ENCODE peak calls at places on chromosomes 5 and 9, in four cellular contexts. Q is GM12878, Z is neuronal stem cell, I is SK-N-SH. D is an unnamed sample. For H3K27me3, the result is how much of the 10 kb centered on the place peaks cover.

GRCh38 chr5:83547156-83547555 is 75.6 kb downstream of the VCAN start:
- DNase-seq in Q (no peak), I (no peak), Z (no peak), D (no peak)

GRCh38 chr9:106918825-106919509 is 56.0 kb downstream of the ZNF462 start:
- DNase-seq in Q (no peak), I (no peak), Z (no peak), D (no peak)

GRCh38 chr9:134858051-134858841 is 22.4 kb upstream of the FCN2 start:
- DNase-seq in Q (peak), I (no peak), Z (no peak), D (no peak)

GRCh38 chr9:14838701-14839100 is 71.5 kb downstream of the FREM1 start:
- DNase-seq in I (no peak), Z (no peak), Q (no peak), D (no peak)

GRCh38 chr9:126491256-126491879 is 122.4 kb upstream of the LMX1B start:
- DNase-seq in Q (no peak), Z (peak), I (peak), D (peak)

GRCh38 chr9:135515541-135515951 is 5.7 kb upstream of the LCN1 start:
- DNase-seq in Z (no peak), I (no peak), Q (no peak), D (no peak)

GRCh38 chr9:4832786-4833579 is 40.2 kb downstream of the RCL1 start:
- DNase-seq in Q (no peak), Z (no peak), I (no peak), D (no peak)

GRCh38 chr5:88967633-88968585 is 84.9 kb upstream of the MEF2C start:
- DNase-seq in I (no peak), Q (no peak), Z (no peak), D (no peak)

GRCh38 chr9:127634021-127634420 is 21.9 kb downstream of the STXBP1 start:
- DNase-seq in Q (no peak), Z (no peak), I (no peak), D (no peak)

GRCh38 chr9:137138701-137139467 is at the start of gene GRIN1:
- DNase-seq in Q (no peak), I (peak), Z (peak), D (peak)

GRCh38 chr9:91340395-91340794 is 21.3 kb downstream of the AUH start:
- DNase-seq in Q (no peak), I (no peak), Z (no peak), D (no peak)

GRCh38 chr9:115132648-115133047 is 14.7 kb upstream of the TNC start:
- DNase-seq in Q (no peak), Z (no peak), I (no peak), D (no peak)

GRCh38 chr5:152568101-152568500 is 163.0 kb upstream of the NMUR2 start:
- DNase-seq in Z (no peak), I (no peak), Q (no peak), D (no peak)

GRCh38 chr9:89591291-89592200 is 13.3 kb upstream of the GADD45G start:
- DNase-seq in Z (no peak), Q (no peak), I (no peak), D (no peak)

GRCh38 chr5:14659821-14660607 is 4.5 kb upstream of the OTULIN start:
- DNase-seq in I (no peak), Z (no peak), Q (no peak), D (no peak)

GRCh38 chr5:83718195-83718825 is 2.3 kb downstream of the HAPLN1 start:
- DNase-seq in Q (no peak), I (peak), Z (peak), D (peak)

GRCh38 chr9:6414291-6414690 is 1.3 kb downstream of the UHRF2 start:
- DNase-seq in Z (no peak), Q (no peak), I (no peak), D (peak)

GRCh38 chr5:173139631-173140030 is 4.7 kb upstream of the BNIP1 start:
- DNase-seq in Z (no peak), Q (no peak), I (no peak), D (no peak)

GRCh38 chr5:136457390-136458094 is 92.2 kb upstream of the TRPC7 start:
- DNase-seq in I (no peak), Z (no peak), Q (no peak), D (no peak)

GRCh38 chr9:135126480-135127187 is 39.2 kb downstream of the OLFM1 start:
- DNase-seq in Q (no peak), I (no peak), Z (no peak), D (no peak)

GRCh38 chr5:73858054-73858453 is 232.1 kb downstream of the ARHGEF28 start:
- DNase-seq in Z (no peak), I (no peak), Q (no peak), D (no peak)

GRCh38 chr9:89993678-89994630 is 389.1 kb downstream of the GADD45G start:
- DNase-seq in Q (no peak), I (no peak), Z (no peak), D (no peak)

GRCh38 chr5:75566710-75567309 is 44.4 kb upstream of the ANKDD1B start:
- DNase-seq in Q (peak), I (no peak), Z (peak), D (no peak)

GRCh38 chr5:141094481-141095262 is at the start of gene PCDHB2:
- DNase-seq in I (peak), Q (no peak), Z (peak), D (peak)

GRCh38 chr5:123297866-123298265 is 125.3 kb downstream of the CEP120 start:
- DNase-seq in Z (no peak), Q (no peak), I (no peak), D (no peak)

GRCh38 chr5:128538249-128539037 is 398 bp upstream of the FBN2 start:
- DNase-seq in Q (no peak), Z (peak), I (peak), D (peak)

GRCh38 chr5:10601246-10602030 is 37.6 kb downstream of the ANKRD33B start:
- DNase-seq in Q (no peak), I (peak), Z (no peak), D (no peak)

GRCh38 chr5:127785098-127785927 is 82.1 kb downstream of the CCDC192 start:
- DNase-seq in Q (peak), Z (no peak), I (no peak), D (no peak)

GRCh38 chr9:127589955-127590370 is 22.1 kb upstream of the STXBP1 start:
- DNase-seq in I (peak), Q (no peak), Z (peak), D (peak)

GRCh38 chr9:132078369-132079356 is 1.0 kb downstream of the MED27 start:
- DNase-seq in I (peak), Z (no peak), Q (no peak), D (no peak)

GRCh38 chr5:142520885-142521284 is 165.0 kb downstream of the FGF1 start:
- DNase-seq in I (no peak), Q (no peak), Z (no peak), D (no peak)

GRCh38 chr9:134919316-134919715 is 1.6 kb upstream of the FCN1 start:
- DNase-seq in Q (no peak), Z (no peak), I (no peak), D (no peak)

GRCh38 chr9:136977223-136978072 is at the start of gene PTGDS:
- DNase-seq in Z (no peak), Q (no peak), I (no peak), D (peak)

GRCh38 chr9:12770261-12770660 is 4.6 kb upstream of the LURAP1L start:
- DNase-seq in Q (no peak), Z (no peak), I (no peak), D (no peak)

GRCh38 chr9:36288057-36288456 is 29.8 kb upstream of the GNE start:
- DNase-seq in I (no peak), Q (no peak), Z (no peak), D (no peak)

GRCh38 chr5:56941981-56942380 is 9.9 kb downstream of the MIER3 start:
- DNase-seq in Z (no peak), I (peak), Q (no peak), D (no peak)

DNA sequence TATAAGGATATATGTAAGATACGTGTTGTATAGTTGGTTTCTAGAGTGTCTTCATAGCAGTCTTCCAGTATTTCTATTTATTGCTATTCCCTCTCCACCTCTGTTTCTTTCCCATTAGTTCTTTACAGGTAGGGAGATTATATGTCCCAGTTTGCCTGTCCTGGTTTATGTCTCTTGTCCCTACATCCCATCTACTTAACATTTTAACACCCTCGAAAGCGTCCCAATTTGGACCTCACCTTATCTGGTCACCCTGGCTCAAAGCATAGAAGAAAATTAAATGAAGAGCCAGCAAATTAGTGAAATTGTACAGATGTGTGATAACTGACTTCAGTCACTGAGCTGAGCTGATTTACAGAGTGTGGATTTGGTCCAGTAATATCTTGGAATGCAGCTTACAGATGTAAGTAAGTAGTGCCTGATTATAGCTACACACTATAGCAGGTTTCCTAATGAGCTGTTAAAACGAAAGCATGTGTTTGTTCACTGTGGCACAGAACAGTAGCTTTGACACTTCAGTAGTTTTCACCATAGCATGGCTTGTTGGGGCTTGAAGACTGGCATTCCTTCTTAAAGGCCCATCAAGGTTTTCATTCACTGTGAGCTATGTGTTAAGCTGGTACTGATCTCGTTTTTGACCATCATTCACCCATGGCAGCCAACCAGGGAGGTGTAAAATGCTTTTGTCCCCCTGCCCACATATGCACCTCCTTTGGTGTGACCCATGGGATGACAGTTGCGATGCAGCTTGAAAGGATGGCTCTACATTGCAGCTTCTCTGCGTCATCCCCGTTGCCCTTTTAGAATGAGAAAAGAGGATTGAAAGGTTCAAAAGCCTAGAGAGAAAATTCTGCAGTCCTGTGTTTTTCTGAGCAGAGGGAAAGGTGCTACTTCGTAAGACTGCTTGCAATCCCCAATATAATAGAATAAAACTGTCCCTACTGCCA is 192.1 kb upstream of the DMRT1 start:
- DNase-seq in I (no peak), Z (no peak), Q (no peak), D (no peak)
- H3K4me3 ChIP-seq in I (peak), Z (no peak), Q (no peak), D (no peak)

DNA sequence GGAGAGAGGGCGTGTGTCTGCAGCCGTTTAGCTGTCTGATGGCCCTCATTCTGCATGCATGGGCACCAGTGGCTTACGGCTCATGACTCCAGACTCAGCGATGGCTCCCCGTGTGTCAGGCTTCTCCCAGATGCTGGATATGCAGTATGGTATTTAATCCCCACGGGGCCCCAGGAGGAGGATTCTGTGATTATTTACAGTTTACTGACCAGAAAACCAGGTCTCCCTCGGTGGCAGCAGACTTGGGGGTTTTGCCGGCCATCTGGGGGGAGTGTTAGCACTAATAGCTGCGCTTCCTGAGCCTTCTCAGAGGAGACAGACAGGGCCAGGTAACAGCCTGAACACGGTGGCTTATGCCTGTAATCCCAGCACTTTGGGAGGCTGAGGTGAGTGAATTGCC is 4.3 kb downstream of the PRDM12 start:
- DNase-seq in I (no peak), Q (no peak), Z (no peak), D (no peak)
- H3K27me3 ChIP-seq in I (under half), Q (under half), Z (half or more), D (half or more)

GRCh38 chr5:61624553-61624952 is 292.5 kb downstream of the ZSWIM6 start:
- DNase-seq in Q (no peak), I (no peak), Z (no peak), D (no peak)
- H3K4me2 ChIP-seq in Q (no peak), I (no peak), Z (no peak), D (peak)

GRCh38 chr5:138611295-138612220 is 36.4 kb upstream of the HSPA9 start:
- DNase-seq in Z (no peak), Q (no peak), I (peak), D (peak)
- H3K4me3 ChIP-seq in Z (peak), Q (no peak), I (no peak), D (peak)